ENCODE peak calls at places on chromosomes 16 and 17, in eight cellular contexts. S is A549, V is mammary epithelial cell, W is NB4, O is psoas muscle, Q is tibial artery, T is body of pancreas, X is Peyer's patch. Z is an unnamed sample.

GRCh38 chr16:441447-441846 is 16.0 kb downstream of the RAB11FIP3 start:
- DNase-seq in V (no peak), T (no peak), Q (no peak), S (no peak), X (no peak), W (no peak), O (no peak), Z (no peak)

GRCh38 chr16:278863-279366 is 1.5 kb upstream of the ARHGDIG start:
- DNase-seq in O (no peak), Q (no peak), X (no peak), W (peak), T (peak), V (peak), S (no peak), Z (peak)

GRCh38 chr16:23245268-23245667 is 56.8 kb upstream of the SCNN1B start:
- DNase-seq in X (no peak), W (no peak), Q (peak), T (peak), V (no peak), O (peak), S (no peak), Z (no peak)

GRCh38 chr16:83552193-83552592 is 255.6 kb upstream of the HSBP1 start:
- DNase-seq in V (peak), X (no peak), O (no peak), Q (no peak), T (no peak), W (peak), S (no peak), Z (no peak)

GRCh38 chr16:78210305-78210704 is 110.9 kb downstream of the WWOX start:
- DNase-seq in T (no peak), S (no peak), V (peak), X (no peak), W (peak), Q (no peak), O (no peak), Z (no peak)

GRCh38 chr17:7555320-7555948 is 3.1 kb upstream of the TNFSF13 start:
- DNase-seq in V (no peak), W (no peak), S (no peak), T (no peak), Q (no peak), O (no peak), X (no peak), Z (no peak)

GRCh38 chr16:2224183-2224486 is 744 bp downstream of the E4F1 start:
- DNase-seq in Q (no peak), O (no peak), T (no peak), S (no peak), X (no peak), V (no peak), W (no peak), Z (peak)

GRCh38 chr16:15601212-15601879 is 41.6 kb downstream of the MARF1 start:
- DNase-seq in X (no peak), W (no peak), V (no peak), Q (no peak), O (no peak), T (no peak), S (no peak), Z (no peak)

GRCh38 chr17:62064029-62064790 is 868 bp downstream of the MED13 start:
- DNase-seq in S (peak), W (peak), Q (no peak), X (no peak), T (peak), V (peak), O (no peak), Z (peak)

GRCh38 chr17:42249681-42250446 is 26.3 kb downstream of the STAT5B start:
- DNase-seq in W (peak), X (no peak), T (no peak), S (no peak), Q (no peak), O (no peak), V (no peak), Z (peak)

GRCh38 chr17:47872019-47872650 is 21.2 kb upstream of the SP6 start:
- DNase-seq in S (no peak), V (peak), W (no peak), X (no peak), Q (no peak), O (no peak), T (no peak), Z (no peak)

GRCh38 chr17:73365934-73366623 is 54.3 kb upstream of the CDC42EP4 start:
- DNase-seq in X (no peak), O (peak), V (no peak), S (no peak), W (no peak), Q (no peak), T (peak), Z (peak)

GRCh38 chr16:2816751-2817495 is at the start of gene PRSS21:
- DNase-seq in S (no peak), O (no peak), V (no peak), T (peak), Q (no peak), X (peak), W (peak), Z (peak)

GRCh38 chr17:2178798-2179505 is 124.0 kb downstream of the HIC1 start:
- DNase-seq in V (no peak), W (no peak), S (no peak), Q (peak), O (peak), X (no peak), T (no peak), Z (no peak)

GRCh38 chr16:11016993-11017392 is 72.6 kb downstream of the CLEC16A start:
- DNase-seq in W (no peak), V (peak), S (peak), Q (no peak), T (peak), X (peak), O (peak), Z (no peak)

GRCh38 chr17:74452027-74452840 is 14.2 kb upstream of the CD300A start:
- DNase-seq in O (no peak), Q (no peak), W (peak), S (no peak), X (peak), T (no peak), V (no peak), Z (no peak)

GRCh38 chr17:44598329-44598728 is 41.0 kb downstream of the FZD2 start:
- DNase-seq in O (no peak), Q (no peak), S (no peak), W (no peak), T (no peak), V (no peak), X (no peak), Z (no peak)

GRCh38 chr17:37050905-37051304 is 102.2 kb downstream of the AATF start:
- DNase-seq in V (no peak), X (no peak), T (no peak), S (no peak), W (no peak), O (no peak), Q (no peak), Z (no peak)

GRCh38 chr17:73343168-73343634 is 31.4 kb upstream of the CDC42EP4 start:
- DNase-seq in Q (peak), X (no peak), W (no peak), V (peak), S (no peak), T (peak), O (peak), Z (no peak)

GRCh38 chr17:49588726-49589555 is 13.3 kb downstream of the NXPH3 start:
- DNase-seq in T (no peak), Q (peak), X (no peak), O (no peak), V (no peak), S (no peak), W (no peak), Z (no peak)

GRCh38 chr17:17107281-17107680 is 65.0 kb downstream of the MPRIP start:
- DNase-seq in O (no peak), T (no peak), S (no peak), Q (no peak), W (no peak), X (peak), V (no peak), Z (no peak)

GRCh38 chr17:76716146-76716833 is 5.5 kb upstream of the MXRA7 start:
- DNase-seq in O (peak), Q (peak), V (peak), W (peak), S (no peak), X (peak), T (no peak), Z (no peak)

GRCh38 chr17:4480929-4481898 is 17.5 kb upstream of the SPNS2 start:
- DNase-seq in V (no peak), S (no peak), O (no peak), W (peak), Q (peak), X (peak), T (no peak), Z (peak)

GRCh38 chr16:1333149-1333812 is at the start of gene BAIAP3:
- DNase-seq in W (no peak), O (peak), V (no peak), X (peak), Q (no peak), S (peak), T (peak), Z (peak)

GRCh38 chr17:2798679-2799078 is 2.4 kb downstream of the RAP1GAP2 start:
- DNase-seq in W (no peak), T (no peak), V (no peak), O (no peak), X (no peak), Q (no peak), S (no peak), Z (no peak)

GRCh38 chr16:167117-167462 is 1.3 kb downstream of the HBM start:
- DNase-seq in Q (no peak), T (no peak), X (no peak), O (no peak), W (no peak), V (no peak), S (no peak), Z (no peak)

GRCh38 chr16:20300312-20301097 is 26.8 kb downstream of the GP2 start:
- DNase-seq in T (peak), O (peak), V (peak), W (peak), S (peak), X (peak), Q (no peak), Z (peak)

GRCh38 chr17:79220201-79220714 is 145.6 kb downstream of the ENGASE start:
- DNase-seq in V (no peak), O (no peak), S (no peak), X (no peak), Q (no peak), W (no peak), T (no peak), Z (no peak)

GRCh38 chr17:77555741-77556291 is 402.7 kb upstream of the TNRC6C start:
- DNase-seq in T (peak), S (no peak), X (no peak), O (peak), Q (no peak), V (peak), W (no peak), Z (no peak)

GRCh38 chr17:44898768-44899073 is 524 bp downstream of the EFTUD2 start:
- DNase-seq in V (no peak), Q (no peak), T (no peak), W (peak), O (no peak), X (no peak), S (peak), Z (peak)

GRCh38 chr16:57601801-57602478 is 26.5 kb upstream of the ADGRG1 start:
- DNase-seq in T (peak), V (no peak), W (peak), Q (peak), X (no peak), O (no peak), S (no peak), Z (peak)

GRCh38 chr17:59221159-59221847 is 992 bp downstream of the GDPD1 start:
- DNase-seq in V (no peak), X (no peak), Q (no peak), O (no peak), W (no peak), S (no peak), T (no peak), Z (no peak)

GRCh38 chr16:3609895-3610697 is 1.3 kb downstream of the SLX4 start:
- DNase-seq in O (no peak), W (peak), Q (no peak), X (no peak), S (no peak), V (no peak), T (no peak), Z (peak)

GRCh38 chr17:34414338-34414737 is 51.3 kb upstream of the CCL1 start:
- DNase-seq in X (no peak), Q (no peak), T (no peak), S (no peak), O (no peak), W (no peak), V (no peak), Z (no peak)

GRCh38 chr17:61926831-61927210 is 961 bp downstream of the INTS2 start:
- DNase-seq in V (no peak), T (no peak), Q (no peak), W (no peak), X (no peak), S (no peak), O (no peak), Z (no peak)

GRCh38 chr17:17305282-17305801 is 2.2 kb downstream of the NT5M start:
- DNase-seq in T (no peak), Q (peak), O (no peak), V (no peak), W (peak), X (no peak), S (no peak), Z (peak)

GRCh38 chr16:28974007-28974436 is 556 bp upstream of the SPNS1 start:
- DNase-seq in S (peak), O (peak), W (peak), Q (no peak), T (peak), V (peak), X (no peak), Z (peak)

GRCh38 chr16:29720703-29721102 is 25.1 kb downstream of the C16orf54 start:
- DNase-seq in T (no peak), S (no peak), V (no peak), O (no peak), W (peak), Q (no peak), X (no peak), Z (no peak)

GRCh38 chr17:45320931-45321461 is 4.2 kb upstream of the MAP3K14 start:
- DNase-seq in W (peak), V (peak), Q (no peak), O (no peak), X (no peak), S (peak), T (no peak), Z (peak)

GRCh38 chr17:6446516-6447100 is 2.4 kb downstream of the PIMREG start:
- DNase-seq in X (no peak), V (no peak), S (no peak), T (no peak), O (no peak), W (no peak), Q (no peak), Z (no peak)
- H3K4me3 ChIP-seq in X (no peak), V (no peak), S (no peak), T (no peak), O (no peak), W (no peak), Q (no peak), Z (no peak)

DNA sequence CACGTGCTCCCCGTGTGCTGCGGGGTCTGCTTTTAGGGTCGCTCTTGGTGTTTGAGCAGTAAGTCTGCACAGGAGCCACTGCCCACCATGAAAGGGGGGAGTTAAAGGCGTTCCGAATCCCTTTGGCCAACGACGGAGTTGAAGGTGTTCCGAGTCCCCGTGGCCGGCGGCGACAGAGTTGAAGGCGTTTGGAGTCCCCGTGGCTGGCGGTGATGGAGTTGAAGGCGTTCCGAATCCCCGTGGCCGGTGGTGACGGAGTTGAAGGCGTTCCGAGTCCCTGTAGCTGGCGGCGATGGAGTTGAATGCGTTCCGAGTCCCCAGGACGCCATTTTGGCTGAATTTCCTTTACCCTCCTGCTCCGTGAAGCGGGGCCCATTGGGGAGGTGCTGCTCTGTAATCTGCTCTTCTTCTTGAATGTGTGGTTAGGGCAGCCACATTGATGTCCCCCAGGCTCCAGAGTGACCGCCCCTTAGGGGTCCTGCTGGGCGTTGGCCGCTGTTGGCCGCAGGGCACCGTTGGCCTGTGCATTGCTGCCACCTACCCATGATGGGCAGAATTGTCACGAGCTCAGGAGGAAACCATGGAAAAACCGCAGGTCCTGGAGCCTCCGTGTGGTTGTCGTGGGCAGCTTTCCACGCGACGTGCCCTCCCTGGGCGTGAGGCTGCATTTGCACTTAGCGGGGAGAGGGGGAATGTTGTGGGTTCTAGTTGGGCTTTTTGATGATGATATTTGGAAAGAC is 73.7 kb upstream of the ZNF750 start:
- DNase-seq in V (no peak), O (peak), S (peak), T (peak), X (no peak), W (peak), Q (no peak), Z (no peak)
- TF ChIP-seq CTCF in V (peak), O (peak), S (peak), T (peak), X (no peak), W (peak), Q (peak), Z (no peak)

DNA sequence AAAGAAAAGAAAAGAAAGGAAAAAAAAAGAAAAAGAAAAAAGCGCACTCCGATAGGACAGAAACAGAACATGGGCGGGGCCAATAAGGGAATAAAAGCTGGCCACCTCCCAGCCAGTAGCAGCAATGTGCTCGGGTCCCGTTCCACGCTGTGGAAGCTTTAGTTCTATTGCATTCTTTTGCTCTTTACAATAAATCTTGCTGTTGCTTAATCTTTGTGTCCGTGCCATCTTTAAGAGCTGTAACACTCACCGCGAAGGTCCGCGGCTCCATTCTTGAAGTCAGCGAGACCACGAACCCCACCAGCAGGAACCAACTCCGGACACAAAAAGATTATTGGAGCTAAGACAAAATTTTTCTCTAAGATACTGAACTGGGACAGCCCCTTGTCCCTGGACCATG is 3.1 kb upstream of the ARL5C start:
- DNase-seq in Q (no peak), O (no peak), X (no peak), V (no peak), T (no peak), W (peak), S (no peak), Z (no peak)
- H3K4me3 ChIP-seq in Q (no peak), O (no peak), X (no peak), V (no peak), T (no peak), W (no peak), S (no peak), Z (no peak)

DNA sequence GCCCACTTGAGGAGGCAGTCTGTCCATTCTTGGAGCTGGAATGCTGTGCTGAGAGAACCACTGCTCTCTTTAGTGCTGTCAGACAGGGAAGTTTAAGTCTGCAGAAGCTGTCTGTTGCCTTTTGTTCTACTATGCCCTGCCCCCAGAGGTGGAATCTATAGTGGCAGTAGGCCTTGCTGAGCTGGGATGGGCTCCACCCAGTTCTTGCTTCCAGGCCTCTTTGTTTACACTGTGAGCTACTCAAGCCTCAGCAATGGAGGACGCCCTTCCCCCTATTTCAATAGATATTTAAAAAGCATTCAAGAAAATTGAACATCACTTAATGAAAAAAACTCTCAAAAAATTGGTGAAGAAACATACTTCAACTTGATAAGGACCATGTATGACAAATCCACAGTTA is 313.5 kb downstream of the PHKB start:
- DNase-seq in X (no peak), T (no peak), Q (no peak), V (peak), S (no peak), W (no peak), O (no peak), Z (no peak)
- TF ChIP-seq CTCF in X (no peak), T (no peak), Q (no peak), V (no peak), S (no peak), W (no peak), O (no peak), Z (no peak)

GRCh38 chr17:30969989-30970680 is 704 bp upstream of the RNF135 start:
- DNase-seq in O (no peak), V (peak), S (peak), W (peak), X (peak), Q (peak), T (peak), Z (peak)
- H3K4me3 ChIP-seq in O (peak), V (peak), S (peak), W (peak), X (peak), Q (peak), T (peak), Z (peak)

DNA sequence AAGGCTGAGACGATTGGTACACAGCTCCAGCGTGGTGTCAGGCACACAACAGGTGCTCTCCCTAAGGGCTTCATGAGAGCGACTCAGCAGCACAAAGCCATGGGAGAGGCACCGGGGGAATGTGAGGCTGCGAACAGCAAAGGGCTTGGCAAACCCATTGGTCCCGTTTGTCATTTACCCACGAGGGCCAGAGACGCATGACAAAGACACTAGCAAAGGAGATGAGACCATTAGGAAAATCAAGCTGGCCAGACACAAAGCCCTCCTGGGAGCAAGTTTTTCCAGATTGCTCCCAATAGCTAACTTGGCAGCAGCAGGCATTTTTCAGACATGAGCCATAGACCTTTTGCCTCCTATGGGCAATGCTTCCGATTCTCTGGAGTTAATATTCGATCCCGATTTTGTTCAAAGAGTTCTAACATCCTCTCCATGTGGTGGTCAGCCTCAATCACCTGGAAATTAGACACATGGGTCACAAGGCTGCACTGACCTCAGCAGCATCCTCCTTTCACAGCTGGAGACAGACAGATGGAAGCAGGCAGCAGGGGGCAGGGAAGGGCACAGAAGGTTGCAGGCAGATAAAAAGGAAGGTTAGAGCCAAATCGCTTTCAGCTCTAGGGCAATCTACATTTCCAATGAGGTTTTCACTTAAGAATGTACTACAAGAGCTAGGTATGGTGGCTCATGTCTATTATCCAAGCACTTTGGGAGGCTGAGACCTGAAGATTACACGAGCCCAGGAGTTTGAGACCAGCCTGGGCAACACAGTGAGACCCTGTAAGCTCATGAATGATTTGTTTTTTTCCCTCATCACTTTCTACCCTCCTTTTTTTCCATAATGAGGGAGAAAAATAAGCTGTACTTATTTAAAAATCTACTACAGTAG is 38.1 kb downstream of the TK2 start:
- DNase-seq in T (peak), V (peak), Q (peak), O (no peak), X (peak), S (peak), W (peak), Z (no peak)
- TF ChIP-seq CTCF in T (no peak), V (no peak), Q (no peak), O (no peak), X (peak), S (no peak), W (no peak), Z (no peak)

GRCh38 chr16:64182985-64183384 is 938.9 kb downstream of the CDH11 start:
- DNase-seq in S (no peak), V (no peak), O (no peak), Q (no peak), W (no peak), X (no peak), T (no peak), Z (no peak)
- H3K4me3 ChIP-seq in S (no peak), V (no peak), O (no peak), Q (no peak), W (no peak), X (no peak), T (no peak), Z (no peak)

GRCh38 chr16:73232555-73233422 is 184.9 kb upstream of the ZFHX3 start:
- DNase-seq in T (peak), W (no peak), S (peak), O (peak), X (no peak), Q (no peak), V (peak), Z (no peak)
- TF ChIP-seq CTCF in T (no peak), W (no peak), S (no peak), O (no peak), X (no peak), Q (no peak), V (no peak), Z (no peak)